ENCODE peak calls at places on chromosomes 2 and 18, in seven cellular contexts. I is breast epithelium, E is sigmoid colon, G is stomach, S is GM12891, Q is K562, X is upper lobe of left lung. M is an unnamed sample.

GRCh38 chr2:42333579-42333978 is 27.4 kb downstream of the COX7A2L start:
- DNase-seq in I (no peak), E (no peak), G (no peak), S (no peak), Q (no peak), X (no peak), M (no peak)

GRCh38 chr2:44136186-44136585 is 32.5 kb upstream of the PPM1B start:
- DNase-seq in I (no peak), E (no peak), G (no peak), S (no peak), Q (no peak), X (no peak), M (no peak)

GRCh38 chr18:46411862-46412690 is 244.9 kb downstream of the LOXHD1 start:
- DNase-seq in I (no peak), E (peak; percentile 84), G (no peak), S (no peak), Q (no peak), X (no peak), M (no peak)

GRCh38 chr2:10094271-10094814 is 14.1 kb upstream of the CYS1 start:
- DNase-seq in I (no peak), E (no peak), G (no peak), S (no peak), Q (peak; percentile 39), X (no peak), M (no peak)

GRCh38 chr2:235220331-235220730 is 268.5 kb downstream of the SH3BP4 start:
- DNase-seq in I (no peak), E (no peak), G (no peak), S (no peak), Q (no peak), X (no peak), M (no peak)

GRCh38 chr2:128607981-128608506 is 289.4 kb upstream of the HS6ST1 start:
- DNase-seq in I (peak; percentile 51), E (peak; percentile 50), G (no peak), S (no peak), Q (no peak), X (no peak), M (no peak)

GRCh38 chr18:54626779-54627178 is 35.7 kb downstream of the DYNAP start:
- DNase-seq in I (no peak), E (no peak), G (no peak), S (no peak), Q (no peak), X (no peak), M (no peak)

GRCh38 chr2:74917702-74918619 is 40.5 kb upstream of the POLE4 start:
- DNase-seq in I (no peak), E (no peak), G (no peak), S (no peak), Q (no peak), X (peak; percentile 65), M (no peak)

GRCh38 chr2:43034242-43034619 is 192.2 kb downstream of the ZFP36L2 start:
- DNase-seq in I (no peak), E (peak; percentile 41), G (no peak), S (no peak), Q (no peak), X (no peak), M (no peak)

GRCh38 chr2:176997074-176997791 is 215.4 kb upstream of the HNRNPA3 start:
- DNase-seq in I (no peak), E (no peak), G (peak; percentile 26), S (no peak), Q (no peak), X (no peak), M (no peak)

GRCh38 chr2:241559489-241560180 is 1.1 kb downstream of the BOK start:
- DNase-seq in I (no peak), E (no peak), G (peak; percentile 46), S (no peak), Q (peak; percentile 52), X (no peak), M (no peak)

GRCh38 chr2:241560883-241561474 is 2.4 kb downstream of the BOK start:
- DNase-seq in I (no peak), E (no peak), G (peak; percentile 70), S (no peak), Q (no peak), X (no peak), M (no peak)

GRCh38 chr2:241560181-241560882 is 1.8 kb downstream of the BOK start:
- DNase-seq in I (no peak), E (no peak), G (no peak), S (no peak), Q (no peak), X (no peak), M (no peak)

GRCh38 chr2:241556734-241557133 is 1.8 kb upstream of the BOK start:
- DNase-seq in I (no peak), E (no peak), G (no peak), S (no peak), Q (no peak), X (no peak), M (no peak)

DNA sequence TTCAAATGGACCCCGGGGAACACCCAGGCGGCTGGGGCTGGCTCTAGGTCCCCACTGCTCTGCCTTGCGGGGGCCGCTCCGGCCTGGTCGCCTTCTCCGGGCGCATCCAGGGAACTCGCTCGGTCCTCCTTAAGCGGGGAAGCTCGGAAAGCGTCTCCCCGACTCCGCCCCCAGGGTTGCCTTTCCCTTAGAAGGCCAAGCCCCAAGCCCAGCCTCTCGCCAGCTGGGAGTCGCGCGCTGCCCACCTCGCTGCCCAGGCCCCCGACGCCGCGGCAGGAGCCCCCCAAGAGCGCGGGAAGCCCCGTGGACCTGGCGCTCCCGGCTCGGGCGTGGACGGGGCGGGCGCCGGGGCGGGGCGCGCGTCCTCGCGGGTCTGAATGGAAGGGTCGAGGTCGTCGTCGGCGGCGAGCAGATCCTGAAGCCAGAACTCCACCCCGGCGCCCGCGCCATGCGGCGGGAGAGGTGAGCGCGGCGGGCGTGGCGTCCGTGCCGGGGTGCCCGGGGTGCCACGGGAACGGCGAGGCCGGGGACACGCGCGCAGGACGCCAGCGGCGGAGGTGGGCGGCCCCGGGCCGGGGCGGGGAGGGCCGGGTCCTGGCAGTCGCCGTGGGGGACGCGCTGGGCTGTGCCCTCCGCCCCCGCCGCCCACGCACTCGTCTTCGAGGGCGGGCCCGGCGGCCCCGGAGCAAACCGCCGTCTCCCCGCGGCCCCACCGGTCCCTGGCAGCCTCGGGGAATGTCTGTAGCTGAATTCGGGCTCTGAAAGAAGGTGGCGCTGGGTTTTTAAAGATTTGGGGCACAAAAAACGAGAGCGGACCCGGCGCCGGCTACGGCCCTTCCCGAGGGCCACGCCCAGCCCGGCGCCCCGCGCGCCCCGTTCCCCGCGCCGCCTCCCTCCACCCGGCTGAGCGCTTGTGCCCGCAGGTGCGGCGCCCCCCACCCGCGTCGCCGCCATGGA is at the start of gene BOK:
- DNase-seq in I (no peak), E (peak; percentile 93), G (peak; percentile 73), S (no peak), Q (peak; percentile 65), X (peak; percentile 79), M (no peak)
- TF ChIP-seq POLR2AphosphoS5 in I (no peak), E (peak; percentile 74), G (peak; percentile 26), S (no peak), Q (no peak), X (no peak), M (no peak)

GRCh38 chr2:223989860-223990237 is 32.6 kb downstream of the MRPL44 start:
- DNase-seq in I (no peak), E (no peak), G (no peak), S (no peak), Q (no peak), X (no peak), M (no peak)

GRCh38 chr2:223994562-223995162 is 37.4 kb downstream of the MRPL44 start:
- DNase-seq in I (no peak), E (no peak), G (no peak), S (no peak), Q (no peak), X (no peak), M (no peak)

GRCh38 chr2:223995569-223995968 is 38.3 kb downstream of the MRPL44 start:
- DNase-seq in I (no peak), E (no peak), G (no peak), S (no peak), Q (peak; percentile 6), X (no peak), M (peak; percentile 45)

GRCh38 chr2:223991611-223992010 is 34.3 kb downstream of the MRPL44 start:
- DNase-seq in I (no peak), E (no peak), G (no peak), S (no peak), Q (no peak), X (no peak), M (no peak)

GRCh38 chr2:223993634-223994232 is 36.5 kb downstream of the MRPL44 start:
- DNase-seq in I (no peak), E (peak; percentile 74), G (peak; percentile 70), S (peak; percentile 45), Q (peak; percentile 71), X (peak; percentile 28), M (peak; percentile 81)
- TF ChIP-seq POLR2AphosphoS5 in I (no peak), E (no peak), G (peak; percentile 36), S (no peak), Q (no peak), X (no peak), M (no peak)

GRCh38 chr2:233854241-233854981 is at the start of gene HJURP:
- DNase-seq in I (peak; percentile 91), E (peak; percentile 95), G (peak; percentile 93), S (peak; percentile 97), Q (peak; percentile 94), X (peak; percentile 92), M (peak; percentile 65)
- TF ChIP-seq POLR2AphosphoS5 in I (no peak), E (peak; percentile 85), G (peak; percentile 88), S (peak; percentile 84), Q (peak; percentile 78), X (peak; percentile 62), M (peak; percentile 88)

GRCh38 chr18:48594725-48595124 is 55.9 kb downstream of the CTIF start:
- DNase-seq in I (no peak), E (peak; percentile 79), G (no peak), S (no peak), Q (no peak), X (no peak), M (no peak)

GRCh38 chr18:48595703-48596218 is 56.9 kb downstream of the CTIF start:
- DNase-seq in I (no peak), E (no peak), G (no peak), S (no peak), Q (no peak), X (no peak), M (no peak)

GRCh38 chr18:48592540-48592939 is 53.7 kb downstream of the CTIF start:
- DNase-seq in I (no peak), E (no peak), G (no peak), S (no peak), Q (peak; percentile 57), X (no peak), M (no peak)

GRCh38 chr18:48590678-48591077 is 51.8 kb downstream of the CTIF start:
- DNase-seq in I (no peak), E (no peak), G (no peak), S (no peak), Q (no peak), X (no peak), M (no peak)

DNA sequence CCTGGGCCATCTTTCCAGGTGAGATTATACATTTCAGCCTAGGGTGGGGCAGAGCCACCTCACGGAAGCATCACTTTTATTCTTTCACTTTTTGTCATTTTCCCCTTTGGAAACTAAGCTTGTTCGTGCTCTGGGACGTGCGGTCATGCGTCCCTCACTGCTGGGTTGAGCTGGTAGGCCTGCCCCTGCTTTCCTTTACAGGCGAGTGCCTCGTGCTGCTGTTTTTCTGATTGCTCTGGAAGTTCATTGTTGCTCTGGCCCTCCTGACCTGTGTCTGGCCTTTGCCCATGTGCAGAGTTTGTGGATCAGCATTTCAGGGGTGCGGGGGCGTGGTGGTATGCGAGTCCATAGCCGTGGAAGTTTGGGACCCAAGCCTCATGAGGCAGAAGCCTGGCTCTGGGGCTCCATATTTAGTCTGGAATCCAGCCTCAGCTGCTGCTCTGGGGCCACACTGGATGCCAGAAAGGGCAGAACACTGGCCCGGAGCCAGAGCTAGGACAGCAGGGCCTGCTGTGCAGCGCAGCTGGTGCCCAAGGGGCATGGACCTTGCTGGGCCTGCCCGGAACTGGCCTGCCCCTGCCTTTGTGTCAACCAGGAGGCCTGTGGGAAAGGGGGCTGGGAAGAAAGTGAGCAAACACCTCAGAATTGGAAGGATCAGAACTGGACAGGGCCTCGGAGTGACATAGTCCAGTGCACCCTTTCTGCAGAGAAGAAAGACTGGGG is 51.1 kb downstream of the CTIF start:
- DNase-seq in I (no peak), E (peak; percentile 78), G (peak; percentile 56), S (no peak), Q (no peak), X (no peak), M (no peak)
- TF ChIP-seq POLR2AphosphoS5 in I (no peak), E (peak; percentile 21), G (no peak), S (no peak), Q (no peak), X (no peak), M (no peak)

M was measured in SK-N-MC.